ENCODE peak calls at places on chromosome 19, in ten cellular contexts. Q is dorsolateral prefrontal cortex, Z is transverse colon, W is lower leg skin, B is adrenal gland, G is foreskin fibroblast, F is esophagus squamous epithelium, U is PC-9, N is omental fat pad, H is psoas muscle. E is an unnamed sample.

GRCh38 chr19:46995492-46995891 is 24.1 kb upstream of the NPAS1 start:
- DNase-seq in N (no peak), B (no peak), W (no peak), Z (no peak), F (no peak), G (no peak), Q (no peak), U (no peak), H (no peak), E (no peak)

GRCh38 chr19:1412323-1412923 is 5.0 kb downstream of the DAZAP1 start:
- DNase-seq in H (no peak), N (no peak), Q (no peak), B (no peak), G (no peak), W (no peak), U (no peak), F (no peak), Z (no peak), E (no peak)

GRCh38 chr19:51027126-51027806 is 850 bp upstream of the KLK11 start:
- DNase-seq in N (no peak), U (peak; percentile 24), B (no peak), Z (no peak), G (no peak), W (no peak), Q (no peak), H (no peak), F (no peak), E (no peak)

GRCh38 chr19:27776020-27776419 is 1436.9 kb downstream of the UQCRFS1 start:
- DNase-seq in W (no peak), F (no peak), G (peak; percentile 17), Z (no peak), Q (no peak), B (peak; percentile 46), H (no peak), N (no peak), U (no peak), E (no peak)

GRCh38 chr19:33385956-33386355 is 12.4 kb downstream of the CEBPG start:
- DNase-seq in G (no peak), Z (no peak), B (peak; percentile 78), W (no peak), H (no peak), U (no peak), F (no peak), N (no peak), Q (no peak), E (no peak)

GRCh38 chr19:51121257-51121656 is 3.4 kb upstream of the SIGLEC9 start:
- DNase-seq in G (no peak), N (no peak), Z (no peak), H (no peak), W (no peak), F (no peak), B (no peak), U (no peak), Q (no peak), E (no peak)

GRCh38 chr19:19160489-19161035 is 9.5 kb downstream of the MEF2B start:
- DNase-seq in U (no peak), Q (no peak), N (no peak), W (no peak), F (no peak), B (no peak), H (no peak), G (no peak), Z (peak; percentile 48), E (no peak)

GRCh38 chr19:41089955-41090354 is 1.7 kb downstream of the CYP2A13 start:
- DNase-seq in G (no peak), N (no peak), W (no peak), F (no peak), H (no peak), Z (no peak), B (no peak), U (no peak), Q (no peak), E (no peak)

GRCh38 chr19:6423499-6424189 is 967 bp downstream of the KHSRP start:
- DNase-seq in U (no peak), F (no peak), B (peak; percentile 75), Q (no peak), Z (peak; percentile 39), N (no peak), W (peak; percentile 34), G (peak; percentile 44), H (no peak), E (no peak)

GRCh38 chr19:44653977-44654784 is 10.5 kb downstream of the PVR start:
- DNase-seq in N (peak; percentile 42), W (peak; percentile 69), F (no peak), G (peak; percentile 14), Z (peak; percentile 81), U (peak; percentile 76), H (peak; percentile 72), Q (no peak), B (peak; percentile 92), E (no peak)

GRCh38 chr19:1016647-1017114 is 4.2 kb downstream of the TMEM259 start:
- DNase-seq in Q (no peak), N (no peak), H (no peak), F (no peak), W (no peak), Z (peak; percentile 60), B (peak; percentile 87), U (peak; percentile 71), G (peak; percentile 56), E (no peak)

GRCh38 chr19:50878851-50879250 is 5.6 kb downstream of the KLK2 start:
- DNase-seq in B (no peak), Q (no peak), F (no peak), H (no peak), Z (no peak), U (no peak), G (no peak), N (no peak), W (no peak), E (no peak)

GRCh38 chr19:39974377-39975155 is 3.6 kb downstream of the PSMC4 start:
- DNase-seq in N (no peak), H (no peak), F (no peak), U (no peak), W (no peak), B (no peak), G (peak; percentile 36), Q (no peak), Z (no peak), E (no peak)

GRCh38 chr19:1206063-1206732 is 620 bp downstream of the STK11 start:
- DNase-seq in U (no peak), W (no peak), N (no peak), B (no peak), Q (no peak), F (no peak), H (no peak), Z (no peak), G (no peak), E (no peak)

GRCh38 chr19:37362733-37363132 is 8.2 kb upstream of the ZNF527 start:
- DNase-seq in Z (no peak), F (no peak), B (no peak), W (no peak), H (no peak), U (no peak), N (no peak), Q (no peak), G (no peak), E (no peak)
- TF ChIP-seq CTCF in Z (no peak), F (no peak), B (no peak), W (no peak), H (no peak), U (peak; percentile 32), N (no peak), Q (no peak), G (no peak), E (no peak)

DNA sequence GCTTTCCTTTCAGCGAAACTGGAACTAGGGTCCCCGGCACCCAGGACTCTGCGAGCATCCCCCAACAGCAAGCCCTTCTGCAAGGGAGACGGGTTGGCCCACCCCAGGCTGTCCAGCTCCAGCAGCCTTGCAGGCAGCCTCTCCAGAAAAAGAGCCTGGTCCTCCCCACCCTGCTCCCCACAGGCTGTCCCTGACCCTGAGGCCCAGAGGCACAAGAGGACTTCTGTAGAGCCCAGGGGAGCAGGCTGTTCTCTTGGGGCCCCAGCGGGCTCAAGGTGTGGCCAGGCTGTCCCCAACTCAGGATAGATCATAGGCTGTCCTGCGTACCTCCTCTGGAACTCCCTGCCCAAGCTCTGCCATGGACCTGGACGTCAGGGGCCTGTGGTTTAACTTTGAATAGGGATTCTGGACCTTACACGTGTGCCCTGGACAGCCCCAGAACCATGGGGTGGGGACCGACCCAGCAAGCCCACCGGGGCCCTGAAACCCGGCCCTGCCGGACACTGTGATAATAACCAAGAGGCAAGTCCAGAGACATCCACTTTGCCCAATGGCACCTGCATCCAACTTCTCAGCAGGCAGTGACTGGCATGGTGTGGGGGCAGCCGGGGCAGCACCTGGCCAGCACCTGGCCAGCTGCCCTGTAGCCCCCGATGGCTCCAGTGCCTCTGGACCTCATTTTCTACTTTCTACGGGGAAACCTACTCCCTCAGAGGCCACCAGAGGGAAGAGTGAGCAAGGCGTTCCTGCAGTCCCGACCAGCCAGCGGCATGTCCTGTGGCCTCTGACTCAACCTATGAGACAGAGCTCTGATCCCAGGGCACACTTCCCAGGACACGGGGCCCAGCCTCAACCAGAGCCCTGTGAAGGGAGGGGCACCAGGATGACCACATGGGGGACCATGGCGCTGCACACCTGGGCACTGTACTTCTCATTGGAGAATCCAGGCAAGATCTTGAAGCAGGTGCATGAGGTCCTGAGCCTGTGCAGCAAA is 50.9 kb upstream of the TPM4 start:
- DNase-seq in F (no peak), Q (no peak), N (no peak), G (peak; percentile 82), B (peak; percentile 67), Z (peak; percentile 39), U (peak; percentile 81), W (no peak), H (no peak), E (no peak)
- TF ChIP-seq CTCF in F (peak; percentile 21), Q (no peak), N (no peak), G (peak; percentile 64), B (peak; percentile 25), Z (peak; percentile 31), U (peak; percentile 84), W (no peak), H (no peak), E (no peak)

DNA sequence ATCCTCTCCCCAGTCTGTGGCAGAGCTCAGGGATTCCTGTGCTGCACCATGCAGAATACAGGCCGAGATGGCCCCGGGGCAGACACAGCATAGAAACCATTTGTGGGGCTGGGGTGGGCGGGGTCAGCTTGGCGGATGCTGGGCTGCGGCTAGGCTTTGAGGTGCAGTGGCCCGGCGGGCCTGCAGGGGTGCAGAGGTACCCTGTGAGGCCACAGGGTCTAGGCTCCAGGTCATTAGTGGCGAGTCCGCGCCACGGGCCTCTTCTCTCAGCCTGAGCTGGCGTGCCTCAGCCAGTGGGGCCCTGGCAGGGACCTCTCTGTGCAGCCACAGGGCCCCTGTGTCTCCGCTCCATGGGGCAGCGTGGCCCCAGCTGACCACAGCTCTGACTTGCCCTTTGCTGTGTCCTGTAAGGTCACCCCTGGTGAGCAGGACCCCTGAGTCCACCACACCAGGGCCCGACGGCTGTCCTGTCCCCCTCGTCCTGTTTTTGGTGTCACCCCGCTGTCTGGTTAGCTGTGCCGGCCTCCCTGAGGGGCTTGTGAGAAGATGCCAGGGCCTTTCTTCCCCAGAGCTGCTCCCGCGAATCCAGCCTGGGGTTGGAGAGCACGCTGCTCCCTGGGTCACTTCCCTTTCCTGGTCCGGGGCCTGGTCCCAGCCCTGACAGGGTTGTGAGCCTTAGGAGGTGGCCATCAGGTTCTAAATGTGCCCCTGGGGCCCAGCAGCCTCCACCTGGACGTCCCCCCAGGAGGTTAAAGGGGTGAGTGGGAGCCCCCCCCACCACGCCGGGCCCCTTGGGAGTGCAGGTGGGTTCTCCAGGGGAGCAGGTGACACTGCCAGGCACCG is 12.1 kb downstream of the KDM4B start:
- DNase-seq in G (no peak), H (no peak), F (no peak), U (no peak), B (no peak), Q (no peak), N (no peak), Z (no peak), W (no peak), E (no peak)
- TF ChIP-seq CTCF in G (no peak), H (no peak), F (no peak), U (no peak), B (no peak), Q (no peak), N (no peak), Z (no peak), W (no peak), E (no peak)

GRCh38 chr19:11090264-11091032 is 1.2 kb downstream of the LDLR start:
- DNase-seq in Z (peak; percentile 99), F (peak; percentile 88), B (peak; percentile 99), H (peak; percentile 96), G (peak; percentile 95), W (peak; percentile 98), Q (peak; percentile 98), N (peak; percentile 88), U (peak; percentile 93), E (peak; percentile 94)
- TF ChIP-seq CTCF in Z (no peak), F (no peak), B (peak; percentile 5), H (no peak), G (no peak), W (no peak), Q (no peak), N (no peak), U (no peak), E (no peak)

E was measured in mesothelial cell of epicardium.